ENCODE peak calls at places on chromosomes 7 and 10, in six cellular contexts. F is neural progenitor cell, V is K562, E is hepatocyte, G is lower lobe of right lung, Z is osteoblast. I is an unnamed sample. For H3K27me3 and H3K4me1, the result is how much of the 10 kb centered on the place peaks cover.

GRCh38 chr10:129446182-129446581 is 20.9 kb upstream of the MGMT start:
- DNase-seq in F (no peak), V (no peak), G (no peak), Z (no peak), E (no peak), I (peak)

GRCh38 chr7:142855756-142856564 is 1.1 kb downstream of the EPHB6 start:
- DNase-seq in G (peak), E (no peak), V (no peak), Z (no peak), F (no peak), I (no peak)

GRCh38 chr7:105389090-105389650 is 449 bp upstream of the SRPK2 start:
- DNase-seq in Z (peak), E (peak), G (peak), F (peak), V (no peak), I (no peak)

GRCh38 chr7:39051707-39052106 is 74.0 kb downstream of the POU6F2 start:
- DNase-seq in E (no peak), G (no peak), V (no peak), F (no peak), Z (no peak), I (no peak)

GRCh38 chr7:159031135-159031701 is 113.4 kb downstream of the VIPR2 start:
- DNase-seq in V (peak), Z (no peak), G (no peak), E (no peak), F (peak), I (no peak)

GRCh38 chr7:129228633-129229032 is 3.8 kb downstream of the AHCYL2 start:
- DNase-seq in F (no peak), E (no peak), Z (no peak), G (no peak), V (no peak), I (no peak)

GRCh38 chr10:112744525-112744924 is 205.5 kb upstream of the TCF7L2 start:
- DNase-seq in E (no peak), Z (no peak), V (no peak), F (no peak), G (no peak), I (no peak)

GRCh38 chr10:132643709-132644543 is 106.3 kb downstream of the INPP5A start:
- DNase-seq in F (peak), E (no peak), V (no peak), Z (peak), G (peak), I (no peak)

GRCh38 chr10:5977471-5978370 is at the start of gene IL15RA:
- DNase-seq in F (peak), V (peak), E (peak), Z (peak), G (peak), I (no peak)

GRCh38 chr10:5973069-5973468 is 4.3 kb downstream of the IL15RA start:
- DNase-seq in F (no peak), E (no peak), Z (no peak), V (no peak), G (no peak), I (no peak)

GRCh38 chr10:5971886-5972285 is 5.5 kb downstream of the IL15RA start:
- DNase-seq in Z (no peak), G (no peak), F (no peak), V (no peak), E (no peak), I (no peak)

GRCh38 chr10:5976689-5977470 is 463 bp downstream of the IL15RA start:
- DNase-seq in E (peak), Z (peak), G (peak), F (peak), V (peak), I (no peak)

DNA sequence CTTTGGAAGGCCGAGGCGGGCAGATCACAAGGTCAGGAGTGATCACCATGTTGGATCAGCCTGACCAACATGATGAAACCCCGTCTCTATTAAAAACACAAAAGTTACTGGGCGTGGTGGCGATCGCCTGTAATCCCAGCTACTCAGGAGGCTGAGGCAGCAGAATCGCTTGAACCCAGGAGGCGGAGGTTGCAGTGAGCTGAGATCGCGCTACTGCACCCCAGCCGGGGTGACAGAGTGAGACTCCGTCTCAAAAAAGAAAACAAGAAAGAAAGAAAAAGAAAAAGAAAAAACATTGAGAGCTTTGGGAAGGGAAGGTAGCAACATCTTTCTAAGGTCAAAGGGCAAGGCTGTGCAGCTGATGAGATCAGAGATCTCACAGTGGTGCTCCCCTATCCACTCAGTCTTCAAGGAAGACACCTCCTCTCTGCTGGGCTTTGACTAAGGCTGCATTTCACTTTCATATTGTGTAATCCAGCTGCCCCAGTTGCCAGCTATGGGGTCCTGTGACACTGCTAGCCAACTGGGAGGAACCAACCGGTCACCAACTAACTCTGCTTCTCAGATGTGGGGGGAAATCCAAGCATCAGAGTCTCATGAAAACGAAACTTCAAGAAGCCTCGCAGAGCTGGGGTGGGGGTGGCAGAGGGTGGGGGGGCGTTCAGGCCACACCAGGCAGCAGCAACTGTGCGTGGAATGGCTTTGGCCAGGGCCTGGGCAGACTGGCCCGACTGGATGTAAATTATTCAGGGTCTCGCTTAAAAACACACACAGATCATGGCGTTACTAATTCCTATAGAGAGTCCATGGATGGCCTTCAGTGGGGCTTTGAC is 1.5 kb downstream of the IL15RA start:
- DNase-seq in E (no peak), Z (peak), F (no peak), V (no peak), G (peak), I (no peak)
- H3K27me3 ChIP-seq in E (under half), Z (under half), F (half or more), V (under half), G (under half), I (half or more)

DNA sequence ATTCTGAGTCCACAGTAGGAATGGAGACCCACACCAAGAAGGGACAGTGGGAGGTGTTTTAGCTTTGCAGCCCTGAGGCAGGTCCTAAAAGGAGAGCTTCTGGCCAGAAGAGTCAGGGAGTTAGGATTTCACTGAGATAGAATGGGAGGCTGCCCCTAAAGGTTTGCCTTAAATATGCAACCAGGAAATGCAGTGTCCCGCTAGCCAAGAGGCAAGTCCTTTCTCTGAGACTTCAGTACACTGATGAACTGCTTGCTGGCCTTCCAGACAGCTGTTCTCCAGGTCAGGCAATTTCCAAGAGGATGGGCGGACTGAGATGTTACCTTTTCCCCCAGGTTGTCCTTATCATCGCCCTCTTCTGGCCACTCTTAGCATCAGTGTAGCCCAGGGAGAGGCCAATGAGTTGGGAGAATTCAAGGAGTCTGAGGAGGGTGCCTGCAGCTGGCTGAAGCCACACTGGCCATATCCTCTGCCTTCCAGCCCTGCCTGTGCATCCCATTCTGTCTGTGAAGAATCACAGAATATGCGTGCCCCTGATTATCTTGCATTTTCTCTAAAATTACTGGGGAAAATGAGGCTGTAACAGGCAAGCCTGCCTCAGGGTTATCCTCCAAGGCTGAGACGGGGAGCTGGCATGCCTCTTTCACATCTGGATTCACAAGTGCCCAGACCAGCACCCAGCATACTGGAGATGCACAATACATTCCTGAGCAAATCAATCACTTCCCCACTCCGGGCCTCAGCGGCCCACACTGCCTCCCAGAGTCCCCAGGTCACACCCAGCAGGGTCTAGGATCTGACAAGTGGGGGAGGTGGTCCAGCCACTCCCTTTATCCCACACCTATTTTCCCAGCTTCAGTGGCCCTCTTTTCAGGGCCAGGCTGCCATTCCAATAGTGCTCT is 2.4 kb downstream of the TLL2 start:
- DNase-seq in Z (no peak), G (no peak), F (peak), V (peak), E (peak), I (no peak)
- H3K4me3 ChIP-seq in Z (no peak), G (no peak), F (no peak), V (no peak), E (no peak), I (no peak)

DNA sequence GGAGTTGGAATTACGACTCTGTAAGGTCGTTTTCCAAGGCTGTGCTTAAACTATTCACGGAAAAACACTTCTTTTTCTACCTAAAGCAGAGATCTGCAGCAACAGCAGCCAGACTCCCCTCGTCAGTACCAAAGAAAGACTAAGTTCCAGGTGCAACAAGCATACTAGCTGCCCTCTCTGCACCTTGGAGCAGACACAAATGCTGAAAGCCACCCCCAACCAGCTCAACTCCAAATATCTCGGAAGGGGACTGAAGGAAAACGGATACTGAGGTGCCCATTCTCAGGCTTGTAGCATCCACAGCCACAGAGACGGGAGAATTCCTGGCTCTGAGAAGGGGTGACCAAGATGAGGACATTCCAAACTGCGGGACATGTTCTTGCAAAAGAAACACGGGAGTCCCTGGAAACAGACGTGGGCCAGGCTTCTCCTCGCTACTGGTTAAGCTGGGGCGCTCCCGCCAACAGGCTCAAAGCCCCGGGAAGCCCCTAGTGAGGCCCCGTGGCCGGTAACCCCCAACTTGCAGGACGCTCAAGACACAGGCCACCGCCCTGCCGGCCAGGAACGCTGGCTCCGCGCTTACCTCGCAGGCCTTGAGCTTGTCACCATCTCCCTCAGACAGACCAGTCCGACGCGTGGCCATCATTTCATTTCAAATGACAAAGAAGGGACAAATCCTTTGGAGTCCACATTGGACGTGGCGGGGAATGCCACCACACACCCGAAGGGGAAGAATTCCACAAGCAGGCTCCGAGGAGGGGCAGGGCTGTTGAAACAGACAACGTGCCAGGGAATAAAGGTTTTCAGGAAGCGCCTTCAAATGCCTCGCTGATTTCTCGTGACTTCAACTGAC is 2.2 kb downstream of the ARHGAP21 start:
- DNase-seq in Z (no peak), V (peak), E (peak), G (peak), F (peak), I (no peak)
- H3K4me1 ChIP-seq in Z (under half), V (under half), E (under half), G (half or more), F (under half), I (under half)

GRCh38 chr10:102243304-102243703 is 2.0 kb upstream of the PITX3 start:
- DNase-seq in V (no peak), F (no peak), G (no peak), E (no peak), Z (peak), I (no peak)

GRCh38 chr10:102240467-102241036 is 760 bp downstream of the PITX3 start:
- DNase-seq in V (no peak), F (peak), G (no peak), E (no peak), Z (peak), I (no peak)

GRCh38 chr10:102241037-102241443 is 272 bp downstream of the PITX3 start:
- DNase-seq in F (no peak), G (no peak), V (no peak), E (no peak), Z (peak), I (no peak)

GRCh38 chr10:102241444-102242117 is at the start of gene PITX3:
- DNase-seq in E (peak), Z (peak), G (peak), F (peak), V (peak), I (peak)

DNA sequence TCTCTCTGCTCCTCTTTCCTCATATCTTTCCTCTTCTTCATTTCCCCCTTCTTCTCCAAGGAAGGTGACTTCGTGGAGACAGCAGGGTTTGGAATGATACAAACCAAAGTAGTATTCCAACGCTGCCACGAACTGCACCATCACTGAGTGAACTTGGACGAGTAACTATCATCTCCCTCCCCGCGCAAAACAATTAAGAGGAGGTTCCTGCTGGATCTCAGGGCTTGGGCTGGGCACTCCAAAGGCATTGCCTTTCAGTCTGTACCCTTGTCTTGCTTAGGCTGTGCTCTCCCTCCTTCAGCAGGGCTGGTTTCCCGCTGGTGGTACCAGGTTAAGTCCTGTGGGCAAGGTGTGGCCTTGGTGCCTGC is 790 bp upstream of the PITX3 start:
- DNase-seq in G (no peak), V (no peak), E (no peak), F (no peak), Z (no peak), I (no peak)
- H3K27me3 ChIP-seq in G (under half), V (under half), E (under half), F (half or more), Z (under half), I (half or more)

GRCh38 chr7:6637544-6638229 is 569 bp downstream of the ZNF316 start:
- DNase-seq in G (peak), F (peak), Z (peak), V (peak), E (peak), I (no peak)

GRCh38 chr7:6640246-6640721 is 3.2 kb downstream of the ZNF316 start:
- DNase-seq in Z (no peak), E (no peak), G (no peak), F (peak), V (peak), I (no peak)

GRCh38 chr7:6639627-6640026 is 2.5 kb downstream of the ZNF316 start:
- DNase-seq in F (no peak), V (no peak), Z (no peak), E (no peak), G (peak), I (no peak)

GRCh38 chr7:6636741-6637543 is at the start of gene ZNF316:
- DNase-seq in V (peak), Z (peak), G (peak), F (no peak), E (peak), I (no peak)

GRCh38 chr7:6639032-6639431 is 1.9 kb downstream of the ZNF316 start:
- DNase-seq in F (no peak), V (no peak), E (no peak), Z (no peak), G (no peak), I (no peak)
- H3K4me3 ChIP-seq in F (no peak), V (peak), E (no peak), Z (no peak), G (no peak), I (no peak)

DNA sequence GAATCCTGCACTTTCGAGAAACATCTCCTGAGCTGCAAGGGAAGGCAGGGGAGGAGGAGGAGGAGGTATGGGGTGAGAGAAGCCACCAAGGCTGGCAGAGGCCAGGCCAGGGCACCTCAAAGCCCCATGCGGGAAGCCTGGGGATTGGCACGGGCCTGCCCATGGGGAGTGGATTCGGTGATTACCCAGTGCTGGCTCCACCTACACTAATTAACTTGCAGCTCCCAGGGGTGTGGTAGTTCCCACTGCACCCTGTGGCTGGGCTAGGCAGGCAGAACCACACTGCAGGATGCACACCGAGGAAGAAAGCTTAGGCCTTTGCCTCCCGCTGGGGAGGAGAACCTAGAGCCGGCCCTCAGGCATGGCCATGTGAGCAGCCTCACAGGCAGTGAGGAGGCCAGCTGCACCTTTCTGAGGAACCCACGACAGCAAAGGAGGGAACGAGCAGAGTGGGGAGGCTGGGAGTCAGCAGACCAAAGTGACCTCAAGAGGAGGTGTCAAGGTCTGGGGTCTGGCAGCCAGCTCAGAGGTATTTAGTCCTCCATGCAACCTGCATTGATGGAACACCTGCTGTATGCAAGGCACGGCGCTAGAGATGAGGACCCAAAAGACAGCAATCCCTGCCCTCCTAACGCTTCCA is 27.2 kb downstream of the GRID1 start:
- DNase-seq in G (peak), E (no peak), V (no peak), F (no peak), Z (peak), I (no peak)
- H3K4me1 ChIP-seq in G (under half), E (under half), V (under half), F (under half), Z (under half), I (under half)

GRCh38 chr10:27741173-27742091 is 4.2 kb downstream of the MKX start:
- DNase-seq in E (peak), Z (no peak), V (no peak), F (peak), G (no peak), I (no peak)
- H3K27me3 ChIP-seq in E (half or more), Z (under half), V (under half), F (half or more), G (half or more), I (half or more)

I was measured in NT2/D1.